ENCODE peak calls at places on chromosomes 16 and 17, in six cellular contexts. V, Z, G, N, Y and P are unnamed samples. For H3K27me3, the result is how much of the 10 kb centered on the place peaks cover.

GRCh38 chr17:79716183-79716797 is 14.5 kb upstream of the ENPP7 start:
- DNase-seq in Y (no peak), N (no peak), V (no peak), G (no peak), Z (no peak), P (no peak)

GRCh38 chr17:82246365-82247174 is 17.7 kb downstream of the SLC16A3 start:
- DNase-seq in G (no peak), N (no peak), Z (peak), Y (peak), V (peak), P (no peak)

GRCh38 chr16:75264531-75264998 is 13.1 kb upstream of the BCAR1 start:
- DNase-seq in Z (peak), N (peak), Y (no peak), G (no peak), V (no peak), P (no peak)

GRCh38 chr16:57061084-57061905 is 31.1 kb upstream of the CPNE2 start:
- DNase-seq in Z (peak), Y (peak), G (no peak), V (peak), N (peak), P (peak)

GRCh38 chr16:14240216-14240843 is 169.2 kb downstream of the MRTFB start:
- DNase-seq in Y (no peak), V (no peak), N (no peak), Z (no peak), G (no peak), P (peak)

GRCh38 chr17:59893617-59894100 is 738 bp downstream of the RPS6KB1 start:
- DNase-seq in N (peak), G (peak), V (no peak), Z (no peak), Y (no peak), P (no peak)

GRCh38 chr17:4488989-4489595 is 9.6 kb upstream of the SPNS2 start:
- DNase-seq in V (no peak), Z (no peak), G (no peak), N (no peak), Y (no peak), P (no peak)

GRCh38 chr17:45311406-45311761 is 5.4 kb downstream of the MAP3K14 start:
- DNase-seq in V (no peak), Y (no peak), N (no peak), Z (no peak), G (peak), P (no peak)

GRCh38 chr17:75489511-75489955 is 25.8 kb downstream of the CASKIN2 start:
- DNase-seq in N (no peak), G (no peak), V (no peak), Z (no peak), Y (no peak), P (no peak)

GRCh38 chr16:54125751-54126655 is 160.6 kb downstream of the IRX3 start:
- DNase-seq in N (no peak), V (no peak), G (no peak), Y (no peak), Z (no peak), P (no peak)

GRCh38 chr16:3591991-3592390 is 14.8 kb upstream of the NLRC3 start:
- DNase-seq in V (no peak), Y (no peak), G (no peak), Z (no peak), N (no peak), P (no peak)

GRCh38 chr17:68320311-68320865 is 29.1 kb downstream of the ARSG start:
- DNase-seq in Y (no peak), V (no peak), Z (no peak), G (no peak), N (no peak), P (no peak)

GRCh38 chr17:48043171-48043570 is 5.0 kb upstream of the NFE2L1 start:
- DNase-seq in N (no peak), V (no peak), G (no peak), Z (no peak), Y (no peak), P (no peak)

GRCh38 chr16:1708768-1709180 is 2.8 kb downstream of the MAPK8IP3 start:
- DNase-seq in N (no peak), G (no peak), Y (no peak), V (peak), Z (no peak), P (no peak)

GRCh38 chr16:69503244-69503643 is 62.5 kb upstream of the NFAT5 start:
- DNase-seq in Z (no peak), Y (no peak), V (no peak), G (no peak), N (no peak), P (no peak)

GRCh38 chr17:2058521-2059124 is 3.7 kb downstream of the HIC1 start:
- DNase-seq in G (no peak), N (no peak), V (peak), Z (peak), Y (peak), P (no peak)

GRCh38 chr17:34979650-34980352 is 511 bp upstream of the LIG3 start:
- DNase-seq in Z (no peak), V (no peak), N (no peak), G (peak), Y (no peak), P (no peak)

GRCh38 chr16:51507286-51507685 is 356.2 kb upstream of the SALL1 start:
- DNase-seq in Z (no peak), G (no peak), N (no peak), Y (no peak), V (no peak), P (no peak)

GRCh38 chr16:49921791-49922456 is 66.0 kb upstream of the ZNF423 start:
- DNase-seq in Z (peak), N (peak), G (peak), V (peak), Y (peak), P (no peak)

GRCh38 chr17:33200116-33200515 is 93.0 kb downstream of the ASIC2 start:
- DNase-seq in N (no peak), Z (peak), V (no peak), Y (no peak), G (no peak), P (no peak)

GRCh38 chr17:55549140-55549539 is 37.9 kb upstream of the SMIM36 start:
- DNase-seq in N (no peak), Z (no peak), Y (no peak), V (no peak), G (peak), P (no peak)

GRCh38 chr17:34252138-34252889 is 2.8 kb upstream of the CCL2 start:
- DNase-seq in V (peak), Y (peak), G (no peak), Z (peak), N (peak), P (peak)

GRCh38 chr17:63035271-63035670 is 69.2 kb downstream of the TANC2 start:
- DNase-seq in N (no peak), G (no peak), Z (no peak), Y (no peak), V (no peak), P (no peak)

GRCh38 chr16:70553645-70554044 is 30.0 kb downstream of the SF3B3 start:
- DNase-seq in V (no peak), Y (no peak), G (no peak), N (no peak), Z (no peak), P (peak)

GRCh38 chr16:68235882-68236803 is at the start of gene ESRP2:
- DNase-seq in V (peak), G (peak), Y (peak), N (peak), Z (no peak), P (no peak)

DNA sequence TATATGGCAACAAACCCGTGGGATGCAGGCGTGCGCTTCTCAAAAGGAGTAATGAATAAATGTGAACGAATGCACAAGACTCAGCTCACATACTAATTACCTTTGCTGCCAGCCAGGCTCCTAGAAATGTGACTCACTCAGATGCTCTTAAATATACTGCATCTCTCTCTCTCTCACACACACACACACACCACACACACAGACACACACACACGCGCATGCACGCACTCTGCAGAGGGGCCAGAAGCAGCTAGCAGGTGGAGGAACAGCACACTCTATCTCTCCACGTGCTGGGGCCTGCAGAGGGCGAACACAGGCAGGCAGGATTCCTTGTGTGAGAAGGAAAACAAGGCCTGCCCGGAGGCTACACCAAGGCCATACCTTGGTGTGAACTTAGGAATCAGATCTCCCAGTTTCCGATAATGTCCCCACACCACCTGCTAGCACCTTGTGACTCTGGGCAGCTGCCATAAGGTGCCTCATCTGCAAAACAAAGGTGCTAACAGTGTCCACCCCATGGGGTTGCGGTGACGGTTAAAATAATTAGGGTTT is 5.3 kb downstream of the GPRC5B start:
- DNase-seq in Z (no peak), Y (no peak), N (no peak), G (peak), V (no peak), P (no peak)
- TF ChIP-seq CTCF in Z (no peak), Y (no peak), N (no peak), G (no peak), V (no peak), P (no peak)

DNA sequence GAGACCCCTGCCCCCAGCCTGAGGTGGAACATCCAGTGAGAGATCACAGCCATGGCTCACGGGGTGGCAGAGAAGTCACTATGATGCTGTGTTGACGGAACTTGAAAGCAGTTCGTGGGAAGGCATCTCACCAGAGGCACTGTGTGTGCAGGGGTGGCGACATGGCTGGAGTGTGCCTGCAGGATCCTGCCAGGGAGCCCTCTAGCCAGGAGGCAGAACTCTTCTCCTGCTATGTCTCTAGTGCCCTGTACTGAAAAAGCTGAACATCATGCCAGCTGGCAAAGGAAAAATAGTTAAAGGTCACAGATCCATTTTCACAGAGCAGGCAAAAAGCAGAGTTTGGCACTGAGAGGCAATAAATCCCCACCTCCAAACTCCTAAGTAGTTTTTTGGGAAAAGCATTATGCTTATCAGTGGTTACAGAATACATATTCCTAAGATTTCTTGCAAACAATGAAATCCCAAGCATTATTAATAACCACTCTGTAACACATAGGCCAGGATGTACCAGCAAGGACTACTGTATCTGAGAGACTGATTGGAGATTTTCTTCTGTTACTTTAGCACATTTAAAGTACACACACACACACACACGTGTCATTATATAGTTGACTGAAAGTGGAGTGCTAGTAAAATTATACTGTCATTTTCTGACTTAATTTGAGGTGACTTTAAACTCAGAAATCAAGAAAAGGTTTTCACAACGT is 36.8 kb downstream of the TNRC6C start:
- DNase-seq in Y (no peak), G (peak), N (peak), Z (no peak), V (peak), P (no peak)
- H3K4me3 ChIP-seq in Y (no peak), G (no peak), N (no peak), Z (no peak), V (peak), P (no peak)

DNA sequence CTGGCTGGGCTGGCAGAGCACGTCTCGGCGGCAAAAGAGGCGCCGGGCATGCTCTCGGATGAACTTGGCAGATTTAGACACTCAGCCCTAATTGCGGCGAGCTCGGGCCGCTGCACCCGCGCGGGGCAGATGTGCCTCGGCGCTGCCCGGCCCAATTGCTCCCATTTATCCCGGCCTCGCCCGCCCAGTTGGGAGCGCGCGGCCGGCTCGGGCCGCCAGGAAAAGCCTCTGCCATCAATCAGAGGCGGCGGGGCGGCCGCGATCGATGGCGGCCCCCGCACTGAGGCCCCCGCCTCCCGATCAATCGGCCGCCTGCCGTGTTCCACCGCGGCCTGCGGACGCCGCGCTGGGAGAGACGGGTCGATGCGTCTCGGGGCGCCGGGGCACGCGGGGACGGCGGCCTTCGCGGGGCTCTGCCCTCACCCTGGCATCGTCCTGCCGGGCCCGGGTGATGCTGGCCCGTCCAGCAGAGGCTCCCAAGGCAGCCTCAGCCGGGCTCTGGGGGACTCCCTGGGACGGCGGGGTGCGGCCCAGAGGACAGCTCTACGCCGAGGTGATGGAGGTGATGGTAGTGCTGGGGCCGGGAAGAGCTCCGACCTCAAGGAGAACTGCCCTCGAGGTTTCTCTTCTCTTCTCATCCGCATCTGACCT is 200.9 kb upstream of the N4BP1 start:
- DNase-seq in V (no peak), Y (no peak), G (peak), Z (no peak), N (no peak), P (no peak)
- H3K27me3 ChIP-seq in V (under half), Y (under half), G (half or more), Z (under half), N (under half), P (under half)

GRCh38 chr16:89411335-89411850 is 79.0 kb downstream of the ANKRD11 start:
- DNase-seq in Z (no peak), N (no peak), V (no peak), G (no peak), Y (no peak), P (no peak)

GRCh38 chr16:89412811-89413210 is 77.5 kb downstream of the ANKRD11 start:
- DNase-seq in G (peak), Y (no peak), V (no peak), Z (no peak), N (no peak), P (no peak)

GRCh38 chr16:89410322-89410721 is 80.0 kb downstream of the ANKRD11 start:
- DNase-seq in Z (no peak), Y (no peak), G (no peak), N (no peak), V (no peak), P (no peak)

GRCh38 chr16:89409161-89409711 is 81.1 kb downstream of the ANKRD11 start:
- DNase-seq in Y (no peak), N (no peak), V (no peak), Z (no peak), G (no peak), P (no peak)

GRCh38 chr16:89410794-89411309 is 79.5 kb downstream of the ANKRD11 start:
- DNase-seq in V (peak), Z (no peak), Y (peak), N (peak), G (no peak), P (peak)
- TF ChIP-seq CTCF in V (no peak), Z (no peak), Y (no peak), N (no peak), G (no peak), P (peak)